ENCODE peak calls at places on chromosomes 6 and 20, in nine cellular contexts. One of them, this sample, is unnamed.

GRCh38 chr20:35328689-35329088 is 36.5 kb upstream of the FAM83C start:
- DNase-seq in nephron progenitor cell: no peak
- DNase-seq in iris pigment epithelial cell: no peak
- DNase-seq in AG08396: no peak
- DNase-seq in Ammon's horn: no peak
- DNase-seq in NCI-H1092 treated with DMSO at 0.1 percent for 48 hours: no peak
- DNase-seq in dorsolateral prefrontal cortex: no peak
- DNase-seq in pons: no peak
- DNase-seq in amniotic stem cell: no peak
- DNase-seq in this sample: no peak

GRCh38 chr20:25000268-25000801 is 7.8 kb upstream of the APMAP start:
- DNase-seq in pons: no peak
- DNase-seq in NCI-H1092 treated with DMSO at 0.1 percent for 48 hours: no peak
- DNase-seq in nephron progenitor cell: no peak
- DNase-seq in AG08396: peak
- DNase-seq in amniotic stem cell: peak
- DNase-seq in Ammon's horn: peak
- DNase-seq in dorsolateral prefrontal cortex: peak
- DNase-seq in iris pigment epithelial cell: peak
- DNase-seq in this sample: peak

GRCh38 chr6:163831736-163832135 is 417.2 kb downstream of the QKI start:
- DNase-seq in pons: no peak
- DNase-seq in nephron progenitor cell: no peak
- DNase-seq in Ammon's horn: no peak
- DNase-seq in amniotic stem cell: no peak
- DNase-seq in iris pigment epithelial cell: no peak
- DNase-seq in NCI-H1092 treated with DMSO at 0.1 percent for 48 hours: no peak
- DNase-seq in AG08396: no peak
- DNase-seq in dorsolateral prefrontal cortex: no peak
- DNase-seq in this sample: no peak

GRCh38 chr20:19834783-19835182 is 76.7 kb downstream of the RIN2 start:
- DNase-seq in pons: no peak
- DNase-seq in AG08396: no peak
- DNase-seq in NCI-H1092 treated with DMSO at 0.1 percent for 48 hours: no peak
- DNase-seq in Ammon's horn: no peak
- DNase-seq in nephron progenitor cell: no peak
- DNase-seq in dorsolateral prefrontal cortex: no peak
- DNase-seq in amniotic stem cell: no peak
- DNase-seq in iris pigment epithelial cell: no peak
- DNase-seq in this sample: no peak

GRCh38 chr20:33812673-33813462 is 1.7 kb downstream of the CHMP4B start:
- DNase-seq in iris pigment epithelial cell: no peak
- DNase-seq in Ammon's horn: no peak
- DNase-seq in NCI-H1092 treated with DMSO at 0.1 percent for 48 hours: no peak
- DNase-seq in amniotic stem cell: no peak
- DNase-seq in pons: no peak
- DNase-seq in dorsolateral prefrontal cortex: no peak
- DNase-seq in nephron progenitor cell: peak
- DNase-seq in AG08396: no peak
- DNase-seq in this sample: no peak

GRCh38 chr6:48074368-48074767 is 36.6 kb downstream of the PTCHD4 start:
- DNase-seq in dorsolateral prefrontal cortex: no peak
- DNase-seq in Ammon's horn: peak
- DNase-seq in NCI-H1092 treated with DMSO at 0.1 percent for 48 hours: no peak
- DNase-seq in pons: no peak
- DNase-seq in nephron progenitor cell: no peak
- DNase-seq in AG08396: no peak
- DNase-seq in amniotic stem cell: no peak
- DNase-seq in iris pigment epithelial cell: no peak
- DNase-seq in this sample: no peak

GRCh38 chr20:25009218-25010145 is 16.9 kb upstream of the APMAP start:
- DNase-seq in NCI-H1092 treated with DMSO at 0.1 percent for 48 hours: peak
- DNase-seq in AG08396: no peak
- DNase-seq in pons: peak
- DNase-seq in iris pigment epithelial cell: no peak
- DNase-seq in amniotic stem cell: no peak
- DNase-seq in Ammon's horn: no peak
- DNase-seq in nephron progenitor cell: no peak
- DNase-seq in dorsolateral prefrontal cortex: peak
- DNase-seq in this sample: no peak

GRCh38 chr6:141667580-141668309 is 465.0 kb upstream of the GJE1 start:
- DNase-seq in iris pigment epithelial cell: peak
- DNase-seq in nephron progenitor cell: no peak
- DNase-seq in Ammon's horn: peak
- DNase-seq in dorsolateral prefrontal cortex: no peak
- DNase-seq in AG08396: no peak
- DNase-seq in NCI-H1092 treated with DMSO at 0.1 percent for 48 hours: no peak
- DNase-seq in amniotic stem cell: no peak
- DNase-seq in pons: peak
- DNase-seq in this sample: no peak

GRCh38 chr6:9502991-9503761 is 911.7 kb downstream of the TFAP2A start:
- DNase-seq in dorsolateral prefrontal cortex: no peak
- DNase-seq in iris pigment epithelial cell: peak
- DNase-seq in NCI-H1092 treated with DMSO at 0.1 percent for 48 hours: no peak
- DNase-seq in pons: no peak
- DNase-seq in nephron progenitor cell: no peak
- DNase-seq in Ammon's horn: no peak
- DNase-seq in AG08396: no peak
- DNase-seq in amniotic stem cell: peak
- DNase-seq in this sample: no peak

GRCh38 chr20:38840053-38840893 is 34.8 kb downstream of the PPP1R16B start:
- DNase-seq in amniotic stem cell: no peak
- DNase-seq in pons: no peak
- DNase-seq in nephron progenitor cell: no peak
- DNase-seq in dorsolateral prefrontal cortex: peak
- DNase-seq in iris pigment epithelial cell: no peak
- DNase-seq in Ammon's horn: peak
- DNase-seq in NCI-H1092 treated with DMSO at 0.1 percent for 48 hours: no peak
- DNase-seq in AG08396: no peak
- DNase-seq in this sample: no peak

GRCh38 chr6:150492941-150493340 is 106.7 kb upstream of the PLEKHG1 start:
- DNase-seq in Ammon's horn: no peak
- DNase-seq in nephron progenitor cell: no peak
- DNase-seq in amniotic stem cell: no peak
- DNase-seq in dorsolateral prefrontal cortex: no peak
- DNase-seq in pons: no peak
- DNase-seq in AG08396: no peak
- DNase-seq in NCI-H1092 treated with DMSO at 0.1 percent for 48 hours: no peak
- DNase-seq in iris pigment epithelial cell: peak
- DNase-seq in this sample: no peak

GRCh38 chr20:50335105-50335504 is 144.5 kb downstream of the CEBPB start:
- DNase-seq in iris pigment epithelial cell: peak
- DNase-seq in nephron progenitor cell: peak
- DNase-seq in NCI-H1092 treated with DMSO at 0.1 percent for 48 hours: peak
- DNase-seq in dorsolateral prefrontal cortex: no peak
- DNase-seq in pons: peak
- DNase-seq in amniotic stem cell: no peak
- DNase-seq in AG08396: no peak
- DNase-seq in Ammon's horn: no peak
- DNase-seq in this sample: no peak